ENCODE peak calls at places on chromosomes 3 and 15, in five cellular contexts. L, U, E, F and Y are unnamed samples.
A peak's percentile ranks its signal among the peaks of the same experiment; 100 is the strongest.

GRCh38 chr3:8488436-8488835 is 13.2 kb upstream of the LMCD1 start:
- DNase-seq in L (no peak), U (no peak), E (no peak), F (no peak), Y (peak; percentile 77)

GRCh38 chr15:58182460-58183163 is 44.4 kb downstream of the AQP9 start:
- DNase-seq in L (no peak), U (peak; percentile 40), E (no peak), F (peak; percentile 27), Y (no peak)

GRCh38 chr15:51724673-51725072 is 12.8 kb downstream of the LYSMD2 start:
- DNase-seq in L (no peak), U (no peak), E (no peak), F (no peak), Y (no peak)

GRCh38 chr3:126752303-126753190 is 48.5 kb downstream of the CHCHD6 start:
- DNase-seq in L (peak; percentile 61), U (peak; percentile 79), E (peak; percentile 51), F (peak; percentile 65), Y (peak; percentile 86)

GRCh38 chr15:28876131-28876844 is 9.5 kb upstream of the APBA2 start:
- DNase-seq in L (no peak), U (no peak), E (no peak), F (no peak), Y (no peak)

GRCh38 chr15:75733761-75734651 is 21.4 kb upstream of the CSPG4 start:
- DNase-seq in L (no peak), U (no peak), E (no peak), F (no peak), Y (no peak)

GRCh38 chr15:49620174-49620573 is 444 bp downstream of the FAM227B start:
- DNase-seq in L (no peak), U (no peak), E (no peak), F (peak; percentile 27), Y (no peak)

GRCh38 chr3:94069242-94069813 is 6.5 kb downstream of the NSUN3 start:
- DNase-seq in L (no peak), U (no peak), E (no peak), F (peak; percentile 32), Y (no peak)

GRCh38 chr3:183122257-183122932 is 23.1 kb upstream of the MCCC1 start:
- DNase-seq in L (no peak), U (no peak), E (no peak), F (peak; percentile 72), Y (no peak)

GRCh38 chr3:159263750-159264561 is 462.1 kb downstream of the MFSD1 start:
- DNase-seq in L (no peak), U (no peak), E (no peak), F (peak; percentile 71), Y (no peak)

GRCh38 chr15:32856753-32857152 is 138.9 kb downstream of the GREM1 start:
- DNase-seq in L (no peak), U (no peak), E (no peak), F (no peak), Y (no peak)

GRCh38 chr3:67661079-67661478 is 6.7 kb upstream of the SUCLG2 start:
- DNase-seq in L (no peak), U (no peak), E (no peak), F (no peak), Y (no peak)

GRCh38 chr3:4597204-4597985 is 104.2 kb downstream of the ITPR1 start:
- DNase-seq in L (no peak), U (no peak), E (no peak), F (no peak), Y (no peak)

GRCh38 chr3:23389089-23389488 is 186.0 kb downstream of the UBE2E2 start:
- DNase-seq in L (no peak), U (no peak), E (no peak), F (no peak), Y (no peak)

GRCh38 chr15:74937226-74937601 is 659 bp downstream of the COX5A start:
- DNase-seq in L (no peak), U (no peak), E (no peak), F (no peak), Y (no peak)

GRCh38 chr3:112688085-112688769 is 47.3 kb upstream of the CCDC80 start:
- DNase-seq in L (no peak), U (no peak), E (no peak), F (no peak), Y (no peak)

GRCh38 chr3:143060906-143061305 is 58.7 kb upstream of the CHST2 start:
- DNase-seq in L (no peak), U (no peak), E (no peak), F (peak; percentile 22), Y (no peak)

GRCh38 chr3:31102196-31102879 is 207.9 kb upstream of the GADL1 start:
- DNase-seq in L (no peak), U (no peak), E (no peak), F (no peak), Y (no peak)

GRCh38 chr3:195097331-195098255 is 173.4 kb downstream of the XXYLT1 start:
- DNase-seq in L (peak; percentile 31), U (peak; percentile 73), E (no peak), F (no peak), Y (no peak)

GRCh38 chr15:63029701-63030100 is 12.8 kb upstream of the TPM1 start:
- DNase-seq in L (no peak), U (no peak), E (no peak), F (no peak), Y (no peak)

DNA sequence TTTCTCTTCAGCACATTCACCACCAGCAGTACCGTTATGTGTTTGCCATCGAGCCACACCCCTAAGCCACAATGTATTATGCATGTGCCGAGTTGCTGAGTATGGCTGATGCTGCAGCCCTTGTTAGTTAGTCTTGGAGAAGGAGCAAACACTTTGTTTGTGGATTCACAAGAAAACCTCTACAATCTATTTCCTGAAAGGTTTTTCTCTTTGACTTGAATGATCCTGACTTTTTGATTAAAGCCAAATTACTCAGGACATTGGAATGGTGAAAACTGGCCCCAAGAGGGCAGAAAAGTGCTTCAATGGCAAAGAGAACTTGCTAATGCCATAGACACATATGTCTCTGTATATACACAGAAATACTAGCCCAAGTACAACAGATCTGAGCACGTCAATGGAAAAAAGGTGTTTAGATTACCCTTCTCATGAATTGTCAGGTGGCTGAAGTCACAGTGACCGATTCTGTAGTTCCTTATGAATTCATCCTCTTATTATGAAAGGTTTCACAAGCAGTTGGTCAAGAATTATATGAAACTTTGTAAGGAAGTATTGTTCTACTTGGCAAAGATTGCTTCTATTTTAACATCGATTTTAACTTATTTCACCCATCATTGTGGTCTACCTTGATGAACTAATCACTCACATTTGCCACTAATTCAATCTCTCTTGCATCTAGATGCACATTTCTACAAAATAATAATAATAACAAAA is 103.0 kb downstream of the P3H2 start:
- DNase-seq in L (no peak), U (no peak), E (no peak), F (no peak), Y (no peak)
- H3K27ac ChIP-seq in L (no peak overlapping the region), U (no peak overlapping the region), E (no peak overlapping the region), F (no peak overlapping the region), Y (no peak overlapping the region)

DNA sequence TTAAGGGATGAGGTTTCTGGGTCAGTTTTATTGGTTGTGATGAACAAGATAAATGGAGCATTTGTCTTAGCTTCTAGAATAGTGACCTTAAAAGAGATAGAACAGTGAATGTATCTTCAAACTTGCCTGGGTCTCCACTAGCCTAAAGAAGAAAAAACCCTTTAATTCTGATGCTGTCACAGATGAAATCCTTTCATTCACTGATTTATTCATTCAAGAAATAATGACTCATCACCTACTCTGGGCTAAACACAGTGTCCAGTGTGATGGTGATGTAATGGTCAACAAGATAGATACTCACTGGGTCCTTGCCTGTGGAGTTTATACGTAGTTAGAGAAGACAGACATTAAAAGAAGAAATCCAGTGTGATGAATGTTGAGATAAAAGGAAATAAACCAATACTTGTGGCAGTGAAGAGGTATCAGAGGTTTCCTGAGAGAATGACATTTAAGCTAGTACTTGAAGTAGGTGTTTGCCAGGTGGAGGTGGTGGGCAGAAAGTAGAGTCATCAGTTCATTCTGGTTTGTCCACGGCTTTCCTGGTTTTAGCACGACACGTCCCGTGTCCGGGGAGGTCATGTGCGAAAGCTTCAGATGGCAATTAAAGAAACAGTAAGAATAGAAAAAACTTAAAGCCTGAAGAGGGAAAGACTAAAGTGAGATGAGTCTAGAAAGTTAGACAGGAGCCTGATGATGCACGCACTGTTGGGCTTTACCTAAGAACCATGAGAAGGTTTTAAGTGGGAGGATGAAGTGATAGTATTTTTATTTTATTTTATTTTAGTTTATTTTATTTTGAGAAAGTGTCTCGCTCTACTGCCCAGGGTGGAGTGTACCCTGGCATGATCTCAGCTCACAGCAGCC is 18.5 kb downstream of the PAK2 start:
- DNase-seq in L (no peak), U (no peak), E (no peak), F (no peak), Y (no peak)
- H3K9me3 ChIP-seq in L (peaks cover 7% of the 10 kb centered on the region), U (no peaks in the 10 kb centered on the region), E (peaks cover 3% of the 10 kb centered on the region), F (no peaks in the 10 kb centered on the region), Y (peaks cover 7% of the 10 kb centered on the region)

DNA sequence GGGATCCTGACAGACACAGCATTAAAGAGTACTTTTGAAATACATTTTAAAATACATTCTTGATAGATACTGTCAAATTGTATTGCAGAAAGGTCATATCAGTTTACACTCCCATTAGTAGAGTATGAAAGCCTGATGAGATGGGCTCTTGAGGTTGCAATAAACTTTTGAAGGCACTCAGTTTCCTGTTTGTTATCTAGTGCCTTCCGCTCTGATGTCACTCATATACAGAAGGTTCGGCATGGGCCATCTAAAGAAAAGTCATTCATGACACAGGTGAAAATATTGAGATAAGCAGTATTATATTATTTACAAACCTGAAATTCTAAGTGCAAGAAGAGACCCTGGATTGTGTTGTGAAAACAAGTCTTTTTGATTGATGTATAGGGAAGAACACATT is 36.5 kb upstream of the DENND4A start:
- DNase-seq in L (no peak), U (no peak), E (no peak), F (no peak), Y (no peak)
- H3K4me3 ChIP-seq in L (no peak overlapping the region), U (no peak overlapping the region), E (no peak overlapping the region), F (no peak overlapping the region), Y (no peak overlapping the region)

GRCh38 chr3:193124861-193125260 is 116.2 kb upstream of the PLAAT1 start:
- DNase-seq in L (no peak), U (no peak), E (no peak), F (no peak), Y (no peak)
- H3K27ac ChIP-seq in L (no peak overlapping the region), U (no peak overlapping the region), E (no peak overlapping the region), F (no peak overlapping the region), Y (no peak overlapping the region)